ENCODE peak calls at places on chromosome 16, in nine cellular contexts. L is endothelial cell of umbilical vein, R is IMR-90, W is GM23248, P is neural progenitor cell, G is adipocyte, Z is fibroblast of lung, B is HCT116, S is NT2/D1. O is an unnamed sample.
A peak's percentile ranks its signal among the peaks of the same experiment; 100 is the strongest.

GRCh38 chr16:79698341-79698753 is 97.8 kb upstream of the MAF start:
- DNase-seq in R (peak; percentile 40), W (no peak), L (no peak), B (no peak), S (no peak), Z (peak; percentile 98), P (no peak), G (peak; percentile 6), O (no peak)

GRCh38 chr16:4667203-4667983 is 26.0 kb upstream of the NUDT16L1 start:
- DNase-seq in P (no peak), B (no peak), R (no peak), Z (no peak), W (no peak), L (no peak), S (no peak), G (no peak), O (no peak)

GRCh38 chr16:74768239-74768638 is 6.4 kb downstream of the FA2H start:
- DNase-seq in G (no peak), Z (no peak), P (no peak), L (no peak), W (no peak), B (no peak), R (no peak), S (no peak), O (no peak)

GRCh38 chr16:88345943-88346560 is 36.7 kb upstream of the ZNF469 start:
- DNase-seq in B (no peak), R (no peak), G (no peak), Z (no peak), W (no peak), L (no peak), P (no peak), S (no peak), O (no peak)

GRCh38 chr16:1621851-1622250 is 9.7 kb downstream of the CRAMP1 start:
- DNase-seq in W (no peak), B (no peak), P (no peak), R (no peak), L (no peak), Z (no peak), S (no peak), G (no peak), O (no peak)

GRCh38 chr16:6374816-6375215 is 957.8 kb upstream of the RBFOX1 start:
- DNase-seq in Z (no peak), R (no peak), P (no peak), L (no peak), G (no peak), S (no peak), B (no peak), W (no peak), O (no peak)

GRCh38 chr16:74657873-74658642 is 8.6 kb downstream of the RFWD3 start:
- DNase-seq in B (no peak), S (no peak), G (no peak), R (no peak), W (no peak), Z (no peak), P (no peak), L (no peak), O (no peak)

GRCh38 chr16:12157510-12158093 is 181.1 kb downstream of the SNX29 start:
- DNase-seq in L (no peak), P (no peak), Z (no peak), W (peak; percentile 66), G (peak; percentile 42), B (no peak), R (peak; percentile 67), S (no peak), O (no peak)

GRCh38 chr16:81888520-81889394 is 109.7 kb downstream of the PLCG2 start:
- DNase-seq in L (no peak), S (no peak), P (no peak), Z (peak; percentile 46), B (no peak), G (no peak), W (no peak), R (no peak), O (no peak)

GRCh38 chr16:81637336-81638235 is 141.5 kb upstream of the PLCG2 start:
- DNase-seq in P (no peak), G (no peak), R (no peak), B (no peak), S (no peak), L (no peak), Z (no peak), W (no peak), O (no peak)

GRCh38 chr16:86818701-86819522 is 240.6 kb downstream of the FOXL1 start:
- DNase-seq in B (no peak), G (no peak), S (no peak), W (no peak), Z (no peak), R (no peak), L (peak; percentile 80), P (no peak), O (peak; percentile 67)

GRCh38 chr16:12185563-12185962 is 209.0 kb downstream of the SNX29 start:
- DNase-seq in G (no peak), S (no peak), W (no peak), P (no peak), B (no peak), R (no peak), L (no peak), Z (no peak), O (no peak)

GRCh38 chr16:29745853-29746345 is at the start of gene C16orf54:
- DNase-seq in P (no peak), G (no peak), W (no peak), Z (no peak), B (no peak), L (no peak), R (no peak), S (no peak), O (no peak)

DNA sequence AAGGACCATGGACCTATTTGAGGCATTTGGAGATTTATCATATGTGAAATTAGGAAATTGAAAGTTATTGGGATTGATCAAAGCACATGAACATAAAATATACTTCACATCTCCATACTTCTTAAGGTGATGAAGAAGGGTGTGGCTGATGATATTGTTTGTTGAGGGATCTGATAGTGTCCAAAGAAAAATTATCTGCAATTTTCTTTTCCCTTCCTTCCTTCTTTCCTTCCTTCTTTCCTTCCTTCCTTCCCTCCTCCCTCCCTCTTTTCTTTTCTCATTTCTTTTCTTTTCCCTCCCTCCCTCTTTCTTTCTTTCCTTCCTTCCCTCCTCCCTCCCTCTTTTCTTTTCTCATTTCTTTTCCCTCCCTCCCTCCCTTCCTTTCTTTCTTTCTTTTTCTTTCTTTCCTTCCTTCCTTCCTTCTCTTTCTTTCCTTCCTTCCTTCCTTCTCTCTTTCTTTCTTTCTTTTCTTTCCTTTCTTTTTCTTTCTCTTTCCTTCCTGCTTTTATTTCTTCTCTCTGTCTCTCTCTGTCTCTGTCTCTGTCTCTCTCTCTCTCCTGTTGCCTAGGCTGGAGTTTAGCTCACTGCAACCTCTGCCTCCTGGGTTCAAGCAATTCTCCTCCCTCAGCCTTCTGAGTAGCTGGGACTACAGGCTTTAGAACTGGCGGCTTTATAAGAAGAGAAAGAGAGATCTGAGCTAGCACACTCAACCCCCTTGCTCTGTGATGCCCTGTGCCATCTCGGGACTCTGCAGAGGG is 20.9 kb upstream of the ITPRIPL2 start:
- DNase-seq in L (no peak), B (no peak), R (no peak), Z (no peak), S (no peak), W (no peak), G (no peak), P (no peak), O (no peak)
- H3K9ac ChIP-seq in L (peak overlapping the region; percentile 26), B (no peak overlapping the region), R (no peak overlapping the region), Z (no peak overlapping the region), S (no peak overlapping the region), W (no peak overlapping the region), G (no peak overlapping the region), P (no peak overlapping the region), O (no peak overlapping the region)

DNA sequence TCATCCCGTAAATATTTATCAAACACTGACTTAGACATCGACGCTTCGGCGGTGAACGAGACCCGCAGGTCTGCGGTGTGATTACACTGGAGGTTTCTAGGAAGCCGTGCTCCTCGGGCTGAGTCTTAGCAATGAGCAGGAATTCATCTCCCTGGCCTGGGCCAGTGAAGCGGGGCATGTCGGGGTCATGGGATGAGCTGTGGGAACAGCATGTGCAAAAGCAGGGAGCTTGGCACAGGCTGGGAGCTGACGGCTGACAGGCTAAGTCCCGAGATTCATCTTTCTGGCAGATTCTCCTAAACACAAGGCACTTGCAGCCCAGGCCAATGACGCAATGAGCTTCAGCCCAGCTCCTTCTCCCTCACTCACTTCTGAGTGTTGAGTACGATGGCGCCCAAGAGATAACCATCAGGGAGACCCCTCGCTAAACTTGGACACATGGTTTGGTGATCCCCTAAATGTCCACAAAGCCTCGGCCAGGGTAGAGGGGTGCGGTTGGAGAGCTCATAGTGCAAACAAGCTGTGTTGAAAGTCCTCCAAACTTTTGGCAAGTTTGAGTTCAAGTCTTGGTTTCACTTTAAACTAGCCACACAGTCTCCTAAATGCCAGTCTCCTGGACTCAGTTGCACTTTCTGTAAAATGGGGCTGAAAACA is 12.8 kb downstream of the CRISPLD2 start:
- DNase-seq in R (peak; percentile 100), S (no peak), L (no peak), B (no peak), W (peak; percentile 99), Z (peak; percentile 100), P (no peak), G (peak; percentile 66), O (no peak)
- H3K4me3 ChIP-seq in R (peak overlapping the region; percentile 29), S (no peak overlapping the region), L (no peak overlapping the region), B (no peak overlapping the region), W (peak overlapping the region; percentile 63), Z (peak overlapping the region; percentile 40), P (no peak overlapping the region), G (peak overlapping the region; percentile 78), O (no peak overlapping the region)

DNA sequence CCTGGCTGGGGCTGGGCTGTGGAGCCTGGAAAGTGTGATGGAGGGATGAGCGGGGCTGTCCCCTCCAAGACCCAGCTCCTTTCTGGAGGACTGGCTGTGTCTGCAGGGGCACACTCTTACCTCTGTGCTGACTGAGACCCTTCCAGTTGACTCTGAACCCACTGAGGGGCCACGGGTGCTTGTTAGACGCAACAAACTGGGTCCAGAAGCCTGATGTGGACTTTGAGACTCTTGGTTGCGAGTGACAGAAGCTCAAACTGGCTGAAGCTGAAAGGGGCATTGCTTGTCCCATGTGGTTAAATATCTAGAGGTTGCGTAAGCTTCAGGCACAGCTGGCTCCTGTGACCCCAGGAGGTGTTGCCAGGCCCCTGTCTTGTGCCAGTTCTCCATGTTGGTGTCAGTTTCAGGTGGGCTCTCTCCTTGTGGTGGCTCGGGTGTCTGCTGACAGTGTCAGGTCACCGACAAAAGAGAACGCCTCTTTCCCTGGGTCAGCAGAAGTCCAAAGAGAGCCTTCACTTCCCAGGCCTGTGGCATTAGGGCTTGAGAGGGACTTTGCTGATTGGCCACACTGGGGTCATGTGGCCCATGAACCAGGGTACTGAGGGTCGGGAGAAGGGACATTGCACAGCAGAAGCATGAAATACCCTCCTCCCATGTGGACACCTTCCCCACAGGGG is 16.7 kb downstream of the ADCY7 start:
- DNase-seq in G (no peak), R (no peak), L (no peak), S (no peak), W (no peak), P (no peak), Z (no peak), B (no peak), O (no peak)
- H3K9ac ChIP-seq in G (no peak overlapping the region), R (no peak overlapping the region), L (no peak overlapping the region), S (no peak overlapping the region), W (no peak overlapping the region), P (no peak overlapping the region), Z (no peak overlapping the region), B (no peak overlapping the region), O (no peak overlapping the region)

DNA sequence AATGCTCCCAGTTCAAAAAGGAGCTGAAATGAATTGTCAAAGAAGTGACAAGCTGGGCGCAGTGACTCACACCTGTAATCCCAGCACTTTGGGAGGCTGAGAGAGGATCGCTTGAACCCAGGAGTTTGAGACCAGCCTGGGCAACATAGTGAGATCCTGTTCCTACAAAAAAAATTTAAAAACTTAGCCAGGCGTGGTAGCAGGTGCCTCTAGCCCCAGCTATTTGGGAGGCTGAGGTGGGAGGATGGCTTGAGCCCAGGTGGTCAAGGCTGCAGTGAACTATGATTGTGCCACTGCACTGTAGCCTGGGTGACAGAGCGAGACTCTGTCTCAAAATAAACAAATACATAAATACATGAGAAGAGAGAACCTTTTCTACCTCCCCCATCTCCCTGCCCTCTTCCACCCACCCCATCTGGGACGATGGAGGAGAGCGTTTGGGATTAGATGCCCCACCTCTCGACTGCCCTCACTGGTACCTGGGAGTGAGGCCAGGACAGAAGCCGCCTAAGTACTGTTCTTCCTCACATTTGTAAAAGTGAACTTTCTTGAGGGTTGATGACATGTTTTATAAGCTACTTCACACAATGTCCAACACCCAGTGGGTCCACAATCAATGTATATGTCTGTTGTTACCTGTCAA is 2.4 kb downstream of the IL4R start:
- DNase-seq in Z (no peak), W (no peak), S (no peak), R (no peak), P (no peak), G (no peak), L (no peak), B (no peak), O (peak; percentile 36)
- H3K4me3 ChIP-seq in Z (no peak overlapping the region), W (peak overlapping the region; percentile 96), S (no peak overlapping the region), R (peak overlapping the region; percentile 74), P (no peak overlapping the region), G (peak overlapping the region; percentile 64), L (no peak overlapping the region), B (no peak overlapping the region), O (no peak overlapping the region)